ENCODE peak calls at places on chromosomes 12 and 14, in five cellular contexts. K is HCT116, S is GM12878, Y is HepG2, X is K562. B is an unnamed sample.

GRCh38 chr12:5123921-5124320 is 80.2 kb downstream of the KCNA5 start:
- DNase-seq in K (no peak), S (no peak), Y (no peak), X (no peak), B (no peak)

GRCh38 chr12:83656004-83656403 is 969.3 kb downstream of the TMTC2 start:
- DNase-seq in K (no peak), S (no peak), Y (no peak), X (no peak), B (no peak)

GRCh38 chr12:11824736-11825135 is 175.3 kb downstream of the ETV6 start:
- DNase-seq in K (no peak), S (no peak), Y (no peak), X (no peak), B (no peak)

GRCh38 chr12:50732591-50732990 is 31.3 kb upstream of the ATF1 start:
- DNase-seq in K (peak; percentile 3), S (no peak), Y (no peak), X (no peak), B (no peak)

GRCh38 chr12:88036368-88036965 is 7.3 kb upstream of the C12orf50 start:
- DNase-seq in K (no peak), S (no peak), Y (no peak), X (no peak), B (no peak)

GRCh38 chr14:69034612-69035262 is 55.6 kb upstream of the ACTN1 start:
- DNase-seq in K (no peak), S (no peak), Y (no peak), X (no peak), B (no peak)

GRCh38 chr12:96907681-96908163 is 665 bp downstream of the NEDD1 start:
- DNase-seq in K (no peak), S (no peak), Y (peak; percentile 15), X (peak; percentile 19), B (peak; percentile 42)

GRCh38 chr12:57280234-57281062 is 29.5 kb upstream of the STAC3 start:
- DNase-seq in K (peak; percentile 79), S (peak; percentile 74), Y (peak; percentile 84), X (peak; percentile 72), B (no peak)

GRCh38 chr14:95140060-95140858 is 17.1 kb downstream of the DICER1 start:
- DNase-seq in K (no peak), S (no peak), Y (no peak), X (no peak), B (no peak)

GRCh38 chr12:51888316-51889215 is 663 bp downstream of the ANKRD33 start:
- DNase-seq in K (no peak), S (no peak), Y (no peak), X (no peak), B (peak; percentile 19)

GRCh38 chr12:52778833-52779232 is 1.7 kb upstream of the KRT76 start:
- DNase-seq in K (no peak), S (no peak), Y (no peak), X (no peak), B (no peak)

GRCh38 chr14:75323571-75323970 is 44.9 kb downstream of the FOS start:
- DNase-seq in K (no peak), S (no peak), Y (no peak), X (no peak), B (no peak)

GRCh38 chr12:118052324-118053070 is 8.5 kb downstream of the WSB2 start:
- DNase-seq in K (peak; percentile 97), S (no peak), Y (peak; percentile 99), X (no peak), B (no peak)

GRCh38 chr14:65134651-65135579 is 32.6 kb upstream of the MAX start:
- DNase-seq in K (no peak), S (no peak), Y (no peak), X (no peak), B (no peak)

GRCh38 chr12:3771853-3772252 is 18.9 kb upstream of the CRACR2A start:
- DNase-seq in K (no peak), S (no peak), Y (no peak), X (no peak), B (no peak)

GRCh38 chr14:92026548-92027190 is 13.2 kb downstream of the TRIP11 start:
- DNase-seq in K (no peak), S (no peak), Y (no peak), X (no peak), B (no peak)

GRCh38 chr14:94620597-94620996 is 8.4 kb downstream of the SERPINA3 start:
- DNase-seq in K (no peak), S (no peak), Y (no peak), X (no peak), B (no peak)

GRCh38 chr14:75205586-75205985 is 29.2 kb upstream of the TMED10 start:
- DNase-seq in K (no peak), S (no peak), Y (no peak), X (no peak), B (no peak)

GRCh38 chr12:109927622-109928021 is 27.5 kb downstream of the TCHP start:
- DNase-seq in K (peak; percentile 28), S (no peak), Y (peak; percentile 44), X (peak; percentile 71), B (peak; percentile 75)

GRCh38 chr12:125775507-125775906 is 710.3 kb downstream of the AACS start:
- DNase-seq in K (no peak), S (no peak), Y (no peak), X (no peak), B (no peak)

GRCh38 chr14:74922752-74923401 is at the start of gene RPS6KL1:
- DNase-seq in K (peak; percentile 68), S (no peak), Y (peak; percentile 74), X (peak; percentile 97), B (peak; percentile 98)

GRCh38 chr12:85007836-85008235 is 28.2 kb downstream of the TSPAN19 start:
- DNase-seq in K (no peak), S (no peak), Y (no peak), X (no peak), B (no peak)

GRCh38 chr14:65972891-65973290 is 513.3 kb upstream of the CCDC196 start:
- DNase-seq in K (no peak), S (no peak), Y (no peak), X (no peak), B (no peak)

GRCh38 chr14:22450266-22450665 is 138.8 kb downstream of the DAD1 start:
- DNase-seq in K (no peak), S (no peak), Y (no peak), X (no peak), B (no peak)

GRCh38 chr14:37061697-37062096 is 110.7 kb downstream of the SLC25A21 start:
- DNase-seq in K (no peak), S (no peak), Y (no peak), X (no peak), B (no peak)

GRCh38 chr14:59407246-59407615 is 57.9 kb downstream of the GPR135 start:
- DNase-seq in K (no peak), S (no peak), Y (peak; percentile 26), X (no peak), B (no peak)

GRCh38 chr12:98149270-98149669 is 366.1 kb upstream of the TMPO start:
- DNase-seq in K (no peak), S (peak; percentile 3), Y (no peak), X (no peak), B (no peak)

GRCh38 chr14:72715215-72715909 is 178.5 kb downstream of the DPF3 start:
- DNase-seq in K (no peak), S (no peak), Y (no peak), X (peak; percentile 10), B (no peak)

GRCh38 chr14:88870777-88871176 is 46.3 kb downstream of the TTC8 start:
- DNase-seq in K (no peak), S (no peak), Y (no peak), X (no peak), B (no peak)

GRCh38 chr14:35369701-35370191 is 34.8 kb downstream of the NFKBIA start:
- DNase-seq in K (no peak), S (no peak), Y (no peak), X (no peak), B (no peak)

GRCh38 chr12:10811883-10812536 is 2.0 kb upstream of the TAS2R9 start:
- DNase-seq in K (no peak), S (no peak), Y (no peak), X (no peak), B (no peak)

GRCh38 chr12:121711925-121712461 is 559 bp upstream of the TMEM120B start:
- DNase-seq in K (no peak), S (no peak), Y (peak; percentile 35), X (no peak), B (no peak)

GRCh38 chr14:71094722-71095121 is 187.5 kb downstream of the PCNX1 start:
- DNase-seq in K (no peak), S (no peak), Y (no peak), X (no peak), B (no peak)

DNA sequence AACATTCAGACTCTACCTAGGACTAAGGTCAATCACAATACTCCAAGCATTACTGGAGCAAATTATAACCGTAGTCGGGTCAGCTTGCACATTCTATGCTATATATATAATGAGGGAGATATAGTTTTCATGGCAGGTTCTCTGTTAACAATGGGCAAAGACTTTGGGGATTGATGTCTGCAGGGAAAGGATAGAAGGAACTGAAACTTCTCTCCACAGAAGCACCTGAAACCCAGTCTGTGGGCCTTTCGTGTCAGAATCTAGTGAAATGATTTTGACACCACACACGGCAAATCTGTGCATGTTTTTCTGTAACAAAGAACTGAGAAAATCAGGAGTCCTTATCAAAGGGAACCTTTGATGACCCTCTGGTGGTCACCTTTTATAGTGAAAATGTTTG is 847.4 kb downstream of the NRXN3 start:
- DNase-seq in K (no peak), S (no peak), Y (no peak), X (no peak), B (no peak)
- TF ChIP-seq ZBTB33 in K (no peak), S (no peak), Y (no peak), X (no peak), B (no peak)

DNA sequence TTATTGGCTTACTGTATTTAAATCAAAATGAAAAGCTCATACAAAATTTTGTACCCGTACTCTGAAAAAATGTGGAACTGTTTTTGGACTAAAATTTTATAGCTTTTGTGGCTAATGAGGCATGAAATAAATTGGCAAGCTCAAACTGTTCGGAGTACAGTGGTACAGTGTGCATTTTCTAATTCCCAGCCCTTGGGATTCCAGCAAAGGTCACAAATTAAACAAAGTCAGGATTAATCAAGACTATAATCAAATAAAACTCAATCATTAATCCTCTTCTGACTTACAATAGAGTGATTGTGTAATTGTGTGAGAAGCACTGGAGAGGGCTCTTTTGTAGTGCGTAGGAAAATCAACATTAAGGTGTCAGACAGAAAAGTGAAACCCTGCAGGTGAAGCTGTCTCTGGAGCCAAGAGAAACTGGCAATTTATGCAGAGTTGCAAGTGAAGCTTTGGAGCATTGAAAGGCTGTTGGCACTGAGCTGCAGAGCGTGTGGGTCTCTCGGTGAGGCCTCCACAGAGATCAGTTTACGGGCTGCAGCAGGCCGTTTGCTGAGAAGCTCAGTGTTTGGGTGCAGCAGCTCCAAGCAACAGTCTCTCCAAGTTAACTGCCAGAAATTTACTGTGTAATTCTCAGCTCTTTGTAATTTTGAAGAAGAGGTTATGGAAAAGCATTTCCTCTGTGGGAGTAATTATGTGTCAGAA is 275.9 kb downstream of the FBXL14 start:
- DNase-seq in K (no peak), S (no peak), Y (no peak), X (no peak), B (no peak)
- TF ChIP-seq ZBTB33 in K (no peak), S (no peak), Y (no peak), X (no peak), B (no peak)

DNA sequence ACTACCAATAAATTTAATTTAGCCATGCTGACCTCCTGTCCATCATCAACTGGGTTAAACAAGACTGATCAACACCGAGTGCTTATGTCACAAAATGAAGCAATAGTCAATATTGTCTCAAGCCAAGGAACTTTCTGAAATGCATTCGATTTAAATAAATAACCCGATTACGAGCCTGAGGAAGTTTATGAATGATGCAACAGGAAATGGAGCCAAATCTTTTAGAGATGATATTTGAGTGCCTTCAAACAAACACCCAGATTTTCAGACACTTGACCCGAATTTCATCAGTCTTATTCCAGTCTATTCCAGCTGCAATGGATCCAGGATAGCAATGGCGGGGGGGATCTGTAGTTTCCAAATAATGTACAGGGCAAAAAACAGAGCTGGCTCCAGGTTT is 27.9 kb downstream of the FAR2 start:
- DNase-seq in K (no peak), S (no peak), Y (no peak), X (no peak), B (no peak)
- TF ChIP-seq ZBTB33 in K (no peak), S (no peak), Y (no peak), X (no peak), B (no peak)

GRCh38 chr14:99527026-99527425 is 45.8 kb downstream of the CCNK start:
- DNase-seq in K (no peak), S (no peak), Y (no peak), X (no peak), B (no peak)
- TF ChIP-seq ZBTB33 in K (no peak), S (no peak), Y (no peak), X (no peak), B (no peak)